ENCODE peak calls at places on chromosomes 1 and 21, in seven cellular contexts. H is GM19239, C is left cardiac atrium, E is NCI-H1694, A is NCI-H2029, S is amniotic stem cell, N is fibroblast of the conjunctiva. Q is an unnamed sample.

GRCh38 chr21:43702785-43703067 is 16.2 kb upstream of the PDXK start:
- DNase-seq in S (no peak), A (no peak), E (no peak), C (no peak), N (no peak), H (no peak), Q (no peak)

GRCh38 chr1:20588634-20589225 is at the start of gene CDA:
- DNase-seq in E (no peak), H (no peak), C (peak), S (no peak), A (no peak), N (no peak), Q (no peak)

GRCh38 chr1:115296981-115297380 is 41.1 kb downstream of the NGF start:
- DNase-seq in S (no peak), C (no peak), E (no peak), N (no peak), A (no peak), H (peak), Q (no peak)

GRCh38 chr1:245690153-245690552 is 535.4 kb downstream of the KIF26B start:
- DNase-seq in S (no peak), N (no peak), H (no peak), C (no peak), E (no peak), A (no peak), Q (no peak)

GRCh38 chr1:231317306-231318014 is 20.2 kb downstream of the EXOC8 start:
- DNase-seq in E (no peak), S (no peak), N (no peak), A (no peak), H (no peak), C (no peak), Q (no peak)

GRCh38 chr1:206544562-206545257 is 37.4 kb downstream of the RASSF5 start:
- DNase-seq in C (peak), A (peak), S (no peak), N (peak), E (peak), H (peak), Q (peak)

GRCh38 chr21:42991992-42992740 is 17.8 kb downstream of the PKNOX1 start:
- DNase-seq in S (peak), N (peak), H (no peak), E (no peak), C (peak), A (no peak), Q (peak)

GRCh38 chr1:32094721-32095521 is 12.9 kb upstream of the KPNA6 start:
- DNase-seq in N (no peak), S (no peak), E (no peak), H (no peak), C (no peak), A (no peak), Q (no peak)

GRCh38 chr1:17538428-17539130 is 919 bp upstream of the ARHGEF10L start:
- DNase-seq in C (peak), A (no peak), E (no peak), H (no peak), S (no peak), N (no peak), Q (no peak)

GRCh38 chr1:10832703-10833102 is 36.3 kb upstream of the CASZ1 start:
- DNase-seq in H (no peak), E (no peak), A (peak), N (no peak), S (no peak), C (no peak), Q (no peak)

GRCh38 chr1:89873250-89873649 is 52.4 kb downstream of the LRRC8D start:
- DNase-seq in N (no peak), A (no peak), E (no peak), C (no peak), H (no peak), S (no peak), Q (no peak)

GRCh38 chr1:66354311-66354922 is 179.5 kb upstream of the SGIP1 start:
- DNase-seq in H (no peak), E (no peak), N (no peak), C (no peak), A (no peak), S (no peak), Q (no peak)